ENCODE peak calls at places on chromosomes 13 and 19, in seven cellular contexts. I is foreskin keratinocyte, G is stomach, H is fibroblast of lung, X is body of pancreas, W is GM23338, Y is tibial artery. A is an unnamed sample.

GRCh38 chr19:50203281-50204080 is at the start of gene MYH14:
- DNase-seq in W (peak), I (no peak), H (no peak), X (peak), Y (peak), G (peak), A (peak)

GRCh38 chr19:4295972-4296771 is 6.0 kb downstream of the TMIGD2 start:
- DNase-seq in W (peak), G (peak), I (no peak), Y (no peak), H (peak), X (no peak), A (no peak)

GRCh38 chr19:19956431-19957075 is 55.8 kb downstream of the ZNF93 start:
- DNase-seq in H (no peak), W (peak), X (no peak), G (no peak), Y (no peak), I (no peak), A (no peak)

GRCh38 chr13:48096670-48097069 is 1.8 kb upstream of the MED4 start:
- DNase-seq in I (no peak), H (no peak), W (peak), G (no peak), X (no peak), Y (no peak), A (no peak)

GRCh38 chr19:40512473-40513344 is 45.9 kb downstream of the SPTBN4 start:
- DNase-seq in X (no peak), H (no peak), W (peak), G (peak), Y (no peak), I (no peak), A (no peak)

GRCh38 chr19:6100284-6100915 is 9.9 kb downstream of the RFX2 start:
- DNase-seq in H (no peak), I (no peak), Y (no peak), G (no peak), X (no peak), W (peak), A (peak)

GRCh38 chr13:41589434-41589833 is 132.1 kb downstream of the RGCC start:
- DNase-seq in G (no peak), H (no peak), I (no peak), X (no peak), W (no peak), Y (no peak), A (no peak)

GRCh38 chr19:2199215-2199614 is 35.5 kb downstream of the DOT1L start:
- DNase-seq in X (no peak), Y (no peak), I (no peak), G (no peak), W (peak), H (no peak), A (no peak)

GRCh38 chr19:56141416-56141992 is 417 bp downstream of the ZNF444 start:
- DNase-seq in X (peak), H (no peak), Y (no peak), G (no peak), I (no peak), W (peak), A (no peak)

GRCh38 chr19:33960566-33960965 is 163.9 kb downstream of the KCTD15 start:
- DNase-seq in G (no peak), Y (no peak), H (no peak), X (no peak), W (no peak), I (no peak), A (no peak)

GRCh38 chr13:103324641-103325040 is 258.4 kb upstream of the SLC10A2 start:
- DNase-seq in H (no peak), G (no peak), W (no peak), X (no peak), Y (no peak), I (no peak), A (no peak)

GRCh38 chr13:33258437-33259193 is 26.9 kb downstream of the STARD13 start:
- DNase-seq in G (no peak), H (peak), I (no peak), Y (no peak), X (no peak), W (no peak), A (no peak)

GRCh38 chr19:2331601-2332246 is 3.2 kb downstream of the SPPL2B start:
- DNase-seq in X (no peak), G (no peak), H (no peak), Y (no peak), I (no peak), W (no peak), A (peak)

GRCh38 chr19:401836-402535 is 7.0 kb downstream of the C2CD4C start:
- DNase-seq in W (no peak), X (no peak), Y (no peak), G (no peak), I (no peak), H (no peak), A (peak)

GRCh38 chr19:49844138-49844740 is 6.7 kb upstream of the PTOV1 start:
- DNase-seq in W (no peak), Y (no peak), H (no peak), X (no peak), I (no peak), G (no peak), A (no peak)

GRCh38 chr13:59263531-59263930 is 900.2 kb downstream of the DIAPH3 start:
- DNase-seq in G (no peak), I (no peak), H (no peak), W (no peak), X (no peak), Y (no peak), A (no peak)

GRCh38 chr19:46813570-46814358 is 25.4 kb upstream of the SLC1A5 start:
- DNase-seq in I (no peak), X (peak), H (peak), G (peak), W (no peak), Y (peak), A (peak)

GRCh38 chr19:57656346-57656745 is 12.4 kb upstream of the ZSCAN4 start:
- DNase-seq in Y (no peak), X (no peak), I (no peak), W (no peak), G (no peak), H (no peak), A (no peak)

GRCh38 chr13:107035778-107036177 is 467.8 kb upstream of the ARGLU1 start:
- DNase-seq in G (no peak), Y (no peak), W (no peak), I (no peak), H (peak), X (no peak), A (no peak)

GRCh38 chr13:20118268-20119140 is 42.3 kb downstream of the GJA3 start:
- DNase-seq in G (peak), I (no peak), Y (no peak), H (peak), W (peak), X (peak), A (peak)

GRCh38 chr19:29624489-29625210 is 18.6 kb downstream of the POP4 start:
- DNase-seq in H (no peak), W (peak), I (no peak), X (no peak), G (no peak), Y (no peak), A (peak)

DNA sequence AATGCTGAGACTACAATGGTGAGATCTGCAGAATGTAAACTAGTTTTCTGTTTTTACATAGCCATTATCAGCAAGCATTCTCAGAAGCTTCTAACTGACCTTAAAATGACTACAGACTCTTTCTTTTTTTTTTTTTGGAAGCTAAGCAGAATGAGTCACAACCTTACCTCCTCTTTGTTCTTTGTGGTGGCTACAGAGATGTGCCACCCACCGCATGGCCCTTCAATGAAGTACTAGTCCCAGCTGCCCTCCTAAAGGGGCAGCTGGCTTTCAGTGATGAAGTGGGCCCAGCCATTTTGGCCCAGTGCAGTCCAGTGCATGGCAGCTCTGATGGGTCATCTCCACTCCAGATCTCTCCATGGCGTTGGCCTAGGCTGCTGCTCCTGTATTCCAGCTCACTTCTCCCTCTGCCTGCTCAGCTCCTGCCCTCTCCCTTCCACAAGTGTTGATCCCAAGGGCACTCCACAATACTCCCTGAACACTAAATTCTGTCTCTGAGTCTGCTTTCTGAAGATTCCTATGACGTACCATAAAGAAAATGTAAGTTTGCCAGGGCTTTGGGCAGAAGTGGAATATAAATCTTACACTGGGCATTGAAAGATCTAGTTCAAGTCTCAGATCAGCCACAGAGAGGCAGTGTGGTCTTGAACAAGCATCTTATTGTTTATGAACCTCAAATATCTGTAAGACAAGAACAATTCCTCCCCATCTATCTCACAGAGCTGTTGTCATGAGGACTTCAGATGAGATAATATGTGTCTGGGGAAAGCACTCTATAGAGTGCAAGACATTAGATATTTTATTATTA is 85.6 kb downstream of the RXFP2 start:
- DNase-seq in X (no peak), W (no peak), H (peak), Y (no peak), G (no peak), I (no peak), A (no peak)
- TF ChIP-seq CTCF in X (no peak), W (peak), H (peak), Y (peak), G (no peak), I (peak), A (no peak)

GRCh38 chr13:97574926-97575325 is 141.0 kb downstream of the RAP2A start:
- DNase-seq in H (peak), G (no peak), W (peak), I (no peak), Y (no peak), X (no peak), A (no peak)
- TF ChIP-seq CTCF in H (peak), G (no peak), W (peak), I (peak), Y (no peak), X (no peak), A (peak)

DNA sequence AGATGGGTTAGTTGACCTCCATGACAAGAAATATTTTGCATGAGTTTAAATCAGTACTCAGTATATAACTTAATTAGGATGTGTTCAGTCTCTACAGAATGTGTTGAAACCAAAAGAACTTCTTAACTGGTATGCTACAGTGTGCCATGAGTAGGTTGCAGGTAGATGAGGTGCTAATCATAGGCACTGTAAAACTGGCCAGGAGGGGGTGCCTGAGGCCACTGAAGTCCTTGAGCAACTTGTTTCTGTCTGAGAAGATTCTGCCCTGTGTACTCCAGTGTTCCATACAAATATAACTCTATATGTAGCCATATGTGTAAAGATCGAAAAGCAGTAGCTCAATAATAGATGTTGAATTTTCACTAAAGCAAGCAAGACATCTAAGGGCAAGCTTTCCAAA is 549.2 kb upstream of the KLF12 start:
- DNase-seq in Y (no peak), G (no peak), X (no peak), I (no peak), H (no peak), W (peak), A (no peak)
- TF ChIP-seq CTCF in Y (no peak), G (no peak), X (no peak), I (peak), H (no peak), W (peak), A (no peak)

GRCh38 chr13:86174632-86175031 is 375.4 kb upstream of the SLITRK6 start:
- DNase-seq in G (no peak), Y (no peak), I (no peak), W (peak), X (no peak), H (peak), A (no peak)
- TF ChIP-seq CTCF in G (no peak), Y (no peak), I (no peak), W (peak), X (no peak), H (no peak), A (peak)

GRCh38 chr13:29707876-29708543 is 112.5 kb upstream of the SLC7A1 start:
- DNase-seq in W (peak), Y (no peak), G (peak), X (peak), I (peak), H (peak), A (no peak)
- TF ChIP-seq CTCF in W (peak), Y (peak), G (no peak), X (peak), I (peak), H (peak), A (peak)